ENCODE peak calls at places on chromosomes 13 and 19, in ten cellular contexts. B is cerebellar cortex; Q is fibroblast of pulmonary artery; K is OCI-M1; R is HS-5; C is NCI-H510A; X is left ventricle myocardium inferior; H is stimulated activated CD8-positive, alpha-beta memory T cell treated with anti-CD3 and anti-CD28 coated beads, Interleukin-15, amount 100 ng/mL, for 1 hour; Y is T-cell; D is cardiac fibroblast. N is an unnamed sample.

GRCh38 chr13:76890036-76890435 is 3.8 kb upstream of the KCTD12 start:
- DNase-seq in B (no peak), Q (peak), K (no peak), R (no peak), C (no peak), X (no peak), H (no peak), Y (no peak), D (peak), N (no peak)

GRCh38 chr19:49884760-49885159 is 7.3 kb downstream of the TBC1D17 start:
- DNase-seq in B (no peak), Q (no peak), K (no peak), R (no peak), C (no peak), X (no peak), H (no peak), Y (no peak), D (no peak), N (no peak)

GRCh38 chr19:7988307-7988706 is 17.1 kb downstream of the ELAVL1 start:
- DNase-seq in B (no peak), Q (no peak), K (no peak), R (no peak), C (no peak), X (no peak), H (no peak), Y (no peak), D (no peak), N (no peak)

GRCh38 chr19:16944626-16945363 is 56.0 kb downstream of the F2RL3 start:
- DNase-seq in B (no peak), Q (no peak), K (no peak), R (no peak), C (no peak), X (no peak), H (no peak), Y (no peak), D (no peak), N (no peak)

GRCh38 chr19:35352448-35353304 is 5.0 kb downstream of the FFAR1 start:
- DNase-seq in B (peak), Q (peak), K (peak), R (peak), C (peak), X (peak), H (peak), Y (peak), D (peak), N (peak)

GRCh38 chr19:43380008-43380407 is 26.5 kb downstream of the CD177 start:
- DNase-seq in B (no peak), Q (no peak), K (no peak), R (no peak), C (no peak), X (no peak), H (no peak), Y (no peak), D (no peak), N (no peak)

GRCh38 chr19:18280247-18281081 is 958 bp downstream of the JUND start:
- DNase-seq in B (peak), Q (peak), K (peak), R (no peak), C (peak), X (peak), H (peak), Y (peak), D (peak), N (peak)

GRCh38 chr19:33177417-33177976 is 16.6 kb upstream of the LRP3 start:
- DNase-seq in B (no peak), Q (no peak), K (no peak), R (no peak), C (peak), X (no peak), H (peak), Y (peak), D (no peak), N (peak)

GRCh38 chr13:51638497-51638871 is 54.2 kb downstream of the WDFY2 start:
- DNase-seq in B (no peak), Q (no peak), K (no peak), R (no peak), C (no peak), X (no peak), H (no peak), Y (no peak), D (peak), N (no peak)

GRCh38 chr19:11848594-11849263 is at the start of gene ZNF439:
- DNase-seq in B (peak), Q (peak), K (peak), R (peak), C (peak), X (peak), H (peak), Y (peak), D (peak), N (peak)

GRCh38 chr19:41626877-41627276 is at the start of gene CEACAM4:
- DNase-seq in B (no peak), Q (no peak), K (peak), R (no peak), C (no peak), X (peak), H (no peak), Y (no peak), D (no peak), N (no peak)

GRCh38 chr19:35032356-35032865 is 2.1 kb downstream of the SCN1B start:
- DNase-seq in B (no peak), Q (no peak), K (no peak), R (no peak), C (no peak), X (no peak), H (no peak), Y (no peak), D (no peak), N (no peak)

GRCh38 chr13:51577690-51578089 is 6.6 kb upstream of the WDFY2 start:
- DNase-seq in B (no peak), Q (no peak), K (no peak), R (no peak), C (no peak), X (no peak), H (no peak), Y (no peak), D (no peak), N (no peak)

GRCh38 chr13:65966991-65967451 is 1263.1 kb downstream of the PCDH9 start:
- DNase-seq in B (peak), Q (peak), K (peak), R (no peak), C (no peak), X (no peak), H (no peak), Y (no peak), D (peak), N (no peak)

GRCh38 chr19:35995655-35995993 is 636 bp downstream of the SDHAF1 start:
- DNase-seq in B (peak), Q (peak), K (peak), R (no peak), C (peak), X (peak), H (no peak), Y (no peak), D (peak), N (no peak)

GRCh38 chr13:100508391-100508790 is 80.2 kb downstream of the GGACT start:
- DNase-seq in B (no peak), Q (no peak), K (no peak), R (no peak), C (no peak), X (no peak), H (no peak), Y (no peak), D (no peak), N (no peak)

GRCh38 chr19:47699360-47699917 is 13.8 kb upstream of the EHD2 start:
- DNase-seq in B (peak), Q (peak), K (peak), R (no peak), C (no peak), X (no peak), H (no peak), Y (no peak), D (no peak), N (no peak)

GRCh38 chr13:47250141-47250540 is 353.3 kb upstream of the HTR2A start:
- DNase-seq in B (no peak), Q (peak), K (no peak), R (no peak), C (no peak), X (no peak), H (no peak), Y (no peak), D (peak), N (no peak)

GRCh38 chr19:8393871-8394250 is 3.7 kb downstream of the RAB11B start:
- DNase-seq in B (no peak), Q (no peak), K (no peak), R (no peak), C (no peak), X (no peak), H (no peak), Y (no peak), D (no peak), N (no peak)

GRCh38 chr19:13797870-13798269 is 2.6 kb downstream of the ZSWIM4 start:
- DNase-seq in B (no peak), Q (peak), K (peak), R (no peak), C (no peak), X (no peak), H (no peak), Y (no peak), D (peak), N (no peak)

GRCh38 chr13:98495627-98496238 is 81.2 kb downstream of the STK24 start:
- DNase-seq in B (no peak), Q (no peak), K (no peak), R (no peak), C (no peak), X (no peak), H (no peak), Y (no peak), D (peak), N (no peak)

GRCh38 chr19:47445527-47445926 is 26.2 kb downstream of the SLC8A2 start:
- DNase-seq in B (no peak), Q (no peak), K (no peak), R (no peak), C (no peak), X (no peak), H (no peak), Y (no peak), D (no peak), N (no peak)

GRCh38 chr13:54162069-54162468 is 1133.5 kb downstream of the OLFM4 start:
- DNase-seq in B (no peak), Q (no peak), K (peak), R (no peak), C (no peak), X (no peak), H (no peak), Y (no peak), D (no peak), N (no peak)